ENCODE peak calls at places on chromosomes 4 and X, in seven cellular contexts. U, K, V, T, Z, G and B are unnamed samples.

GRCh38 chr4:106463622-106464021 is 95.0 kb upstream of the GIMD1 start:
- DNase-seq in U (no peak), K (no peak), V (no peak), T (peak; percentile 71), Z (no peak), G (no peak), B (no peak)

GRCh38 chr4:176601156-176601555 is 191.6 kb downstream of the VEGFC start:
- DNase-seq in U (no peak), K (no peak), V (peak; percentile 32), T (no peak), Z (no peak), G (no peak), B (peak; percentile 46)

GRCh38 chr4:40301592-40301991 is 33.5 kb upstream of the CHRNA9 start:
- DNase-seq in U (no peak), K (peak; percentile 16), V (no peak), T (peak; percentile 98), Z (no peak), G (peak; percentile 68), B (no peak)

GRCh38 chr4:20805716-20806115 is 105.5 kb downstream of the PACRGL start:
- DNase-seq in U (no peak), K (no peak), V (no peak), T (no peak), Z (no peak), G (no peak), B (no peak)

GRCh38 chr4:76611611-76612010 is 176.6 kb downstream of the SHROOM3 start:
- DNase-seq in U (peak; percentile 59), K (peak; percentile 77), V (no peak), T (no peak), Z (no peak), G (no peak), B (no peak)

GRCh38 chrX:127873637-127874036 is 178.6 kb downstream of the ACTRT1 start:
- DNase-seq in U (no peak), K (no peak), V (no peak), T (no peak), Z (no peak), G (no peak), B (no peak)

GRCh38 chr4:102623622-102624021 is 122.5 kb downstream of the NFKB1 start:
- DNase-seq in U (no peak), K (no peak), V (no peak), T (no peak), Z (peak; percentile 67), G (no peak), B (peak; percentile 14)

GRCh38 chrX:16462912-16463311 is 187.0 kb upstream of the S100G start:
- DNase-seq in U (no peak), K (peak; percentile 62), V (no peak), T (no peak), Z (no peak), G (no peak), B (no peak)

GRCh38 chrX:10108288-10108687 is 48.5 kb upstream of the CLCN4 start:
- DNase-seq in U (no peak), K (no peak), V (no peak), T (no peak), Z (no peak), G (no peak), B (no peak)

GRCh38 chr4:11446156-11446811 is 17.6 kb upstream of the HS3ST1 start:
- DNase-seq in U (no peak), K (no peak), V (no peak), T (no peak), Z (no peak), G (no peak), B (no peak)

GRCh38 chr4:61202638-61203495 is 2.7 kb downstream of the ADGRL3 start:
- DNase-seq in U (no peak), K (no peak), V (no peak), T (no peak), Z (peak; percentile 86), G (no peak), B (no peak)

GRCh38 chr4:140103676-140104075 is 50.3 kb downstream of the MAML3 start:
- DNase-seq in U (no peak), K (no peak), V (no peak), T (no peak), Z (no peak), G (no peak), B (no peak)

GRCh38 chr4:41784191-41784979 is 35.9 kb upstream of the PHOX2B start:
- DNase-seq in U (no peak), K (no peak), V (no peak), T (no peak), Z (no peak), G (no peak), B (no peak)

GRCh38 chr4:185269286-185269685 is 59.9 kb downstream of the SNX25 start:
- DNase-seq in U (no peak), K (no peak), V (no peak), T (no peak), Z (no peak), G (no peak), B (no peak)

GRCh38 chr4:95835672-95836071 is 4.2 kb upstream of the PDHA2 start:
- DNase-seq in U (no peak), K (no peak), V (no peak), T (no peak), Z (peak; percentile 68), G (no peak), B (no peak)

GRCh38 chrX:73448379-73448778 is 1.5 kb downstream of the CDX4 start:
- DNase-seq in U (no peak), K (no peak), V (no peak), T (no peak), Z (peak; percentile 19), G (no peak), B (no peak)

GRCh38 chrX:117985241-117985640 is 131.4 kb downstream of the KLHL13 start:
- DNase-seq in U (no peak), K (no peak), V (no peak), T (no peak), Z (peak; percentile 30), G (no peak), B (no peak)

DNA sequence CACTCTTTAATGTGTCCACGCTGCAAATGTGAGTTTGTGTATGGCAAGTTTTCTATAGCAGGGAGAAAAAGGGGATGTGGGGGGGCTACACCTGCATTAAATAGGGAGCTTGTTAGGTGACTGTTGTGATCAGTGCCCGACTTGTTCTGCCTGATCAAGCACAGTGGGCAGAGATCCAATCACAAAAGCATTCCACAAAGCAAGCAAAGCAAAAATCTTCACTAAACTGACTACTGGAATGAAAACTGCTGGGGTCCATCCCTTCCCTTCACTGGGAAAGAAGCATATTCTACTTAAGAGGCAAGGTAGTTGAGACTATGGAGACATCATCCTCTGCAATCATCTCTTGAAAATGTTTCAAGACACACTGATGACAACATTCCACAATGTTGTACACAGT is 5.2 kb downstream of the IRS4 start:
- DNase-seq in U (no peak), K (no peak), V (no peak), T (no peak), Z (no peak), G (no peak), B (no peak)
- H3K27me3 ChIP-seq in U (peaks cover 29% of the 10 kb centered on the region), K (peaks cover 39% of the 10 kb centered on the region), V (peaks cover 63% of the 10 kb centered on the region), T (no peaks in the 10 kb centered on the region), Z (no peaks in the 10 kb centered on the region), G (no peaks in the 10 kb centered on the region), B (peaks cover 26% of the 10 kb centered on the region)

DNA sequence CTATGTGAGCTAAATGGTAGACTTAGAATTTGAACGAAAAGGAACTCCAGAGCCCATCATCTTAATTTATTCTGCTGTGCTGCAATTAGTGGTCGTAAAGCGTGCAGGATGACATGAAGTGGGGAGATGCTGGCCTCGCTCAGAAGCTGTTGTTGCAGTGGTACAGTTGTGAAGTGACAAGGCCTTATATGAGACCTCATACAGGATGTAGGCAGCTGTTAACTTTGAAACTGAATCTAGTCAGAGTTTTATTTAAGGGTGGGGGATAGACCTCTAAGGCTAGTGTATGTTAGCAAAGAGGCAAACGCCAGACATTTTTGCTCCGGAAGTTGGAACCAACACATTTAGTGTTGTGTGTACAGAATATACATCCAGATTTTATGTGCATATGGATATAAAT is 13.5 kb downstream of the KLF3 start:
- DNase-seq in U (no peak), K (no peak), V (no peak), T (no peak), Z (no peak), G (no peak), B (no peak)
- H3K4me1 ChIP-seq in U (peaks cover 22% of the 10 kb centered on the region), K (peaks cover 64% of the 10 kb centered on the region), V (peaks cover 82% of the 10 kb centered on the region), T (peaks cover 31% of the 10 kb centered on the region), Z (peaks cover 4% of the 10 kb centered on the region), G (peaks cover 72% of the 10 kb centered on the region), B (peaks cover 52% of the 10 kb centered on the region)

GRCh38 chrX:134592303-134592702 is 66.0 kb downstream of the PLAC1 start:
- DNase-seq in U (no peak), K (no peak), V (no peak), T (no peak), Z (no peak), G (no peak), B (no peak)
- H3K27ac ChIP-seq in U (no peak overlapping the region), K (no peak overlapping the region), V (no peak overlapping the region), T (no peak overlapping the region), Z (no peak overlapping the region), G (no peak overlapping the region), B (no peak overlapping the region)

GRCh38 chrX:143536176-143536575 is 18.9 kb upstream of the SPANXN3 start:
- DNase-seq in U (no peak), K (no peak), V (no peak), T (no peak), Z (no peak), G (no peak), B (no peak)
- H3K27me3 ChIP-seq in U (no peaks in the 10 kb centered on the region), K (no peaks in the 10 kb centered on the region), V (no peaks in the 10 kb centered on the region), T (no peaks in the 10 kb centered on the region), Z (no peaks in the 10 kb centered on the region), G (no peaks in the 10 kb centered on the region), B (no peaks in the 10 kb centered on the region)

DNA sequence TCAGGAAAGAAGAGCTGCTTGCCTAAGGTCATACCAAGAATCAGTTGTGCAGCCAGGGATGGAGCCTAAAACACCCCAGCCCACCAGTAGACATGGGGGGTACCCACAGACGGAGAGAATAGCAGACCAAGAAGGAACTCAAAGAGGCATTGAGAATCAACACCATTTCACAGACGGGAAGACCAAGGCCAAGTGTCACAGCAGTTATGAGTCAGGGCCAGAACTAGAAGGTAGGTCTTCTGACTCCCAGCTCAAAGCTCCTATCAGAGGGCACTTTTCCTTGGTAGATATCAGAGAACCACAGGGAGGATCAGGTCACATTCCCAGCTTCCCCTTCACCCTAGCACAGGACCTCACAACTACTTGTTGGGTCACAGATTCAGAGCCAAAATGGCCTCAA is 14.5 kb downstream of the OTUD5 start:
- DNase-seq in U (no peak), K (no peak), V (no peak), T (no peak), Z (no peak), G (no peak), B (no peak)
- H3K4me1 ChIP-seq in U (no peaks in the 10 kb centered on the region), K (peaks cover 10% of the 10 kb centered on the region), V (peaks cover 34% of the 10 kb centered on the region), T (peaks cover 57% of the 10 kb centered on the region), Z (no peaks in the 10 kb centered on the region), G (peaks cover 80% of the 10 kb centered on the region), B (no peaks in the 10 kb centered on the region)

DNA sequence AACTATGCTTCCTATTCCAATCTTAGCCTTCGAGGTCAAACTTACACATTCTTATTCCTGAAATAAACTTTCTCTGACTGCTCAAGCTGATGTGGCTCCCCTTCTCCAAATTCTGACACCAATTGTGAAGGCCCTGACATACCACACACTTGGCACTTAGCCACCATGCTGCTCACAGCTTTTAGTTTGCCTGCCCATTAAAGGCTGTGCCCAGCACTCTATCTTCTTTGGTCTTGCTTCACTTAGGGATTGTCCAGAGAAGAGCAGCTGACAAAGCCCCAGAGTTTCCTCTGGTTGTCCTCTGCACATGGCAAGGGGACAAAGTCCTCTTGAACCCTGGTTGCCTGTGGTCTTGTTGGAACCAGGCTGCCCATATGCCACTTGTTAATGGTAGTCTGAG is 126.1 kb downstream of the ARHGEF9 start:
- DNase-seq in U (no peak), K (no peak), V (no peak), T (no peak), Z (no peak), G (no peak), B (peak; percentile 34)
- H3K27ac ChIP-seq in U (no peak overlapping the region), K (peak overlapping the region; percentile 74), V (no peak overlapping the region), T (no peak overlapping the region), Z (no peak overlapping the region), G (no peak overlapping the region), B (peak overlapping the region; percentile 92)